ENCODE peak calls at places on chromosomes 5 and 9, in seven cellular contexts. B is neural progenitor cell; T is stimulated activated CD4-positive, alpha-beta T cell treated with anti-CD3 and anti-CD28 coated beads, Interleukin-2, amount 100 ng/mL, for 48 hours; A is CD4-positive, alpha-beta T cell; H is ecto neural progenitor cell; W is fibroblast of lung; Y is Caco-2. O is an unnamed sample.

GRCh38 chr9:122192261-122192875 is 32.7 kb downstream of the MORN5 start:
- DNase-seq in B (no peak), T (no peak), A (no peak), H (no peak), W (no peak), Y (no peak), O (no peak)

GRCh38 chr9:5630038-5630507 is 1.2 kb downstream of the RIC1 start:
- DNase-seq in B (no peak), T (no peak), A (no peak), H (no peak), W (peak; percentile 56), Y (no peak), O (no peak)

GRCh38 chr9:130606887-130607582 is 27.7 kb downstream of the FUBP3 start:
- DNase-seq in B (no peak), T (no peak), A (no peak), H (no peak), W (peak; percentile 34), Y (no peak), O (no peak)

GRCh38 chr5:72552041-72552557 is 44.9 kb upstream of the ZNF366 start:
- DNase-seq in B (no peak), T (no peak), A (no peak), H (no peak), W (peak; percentile 99), Y (no peak), O (no peak)

GRCh38 chr9:130898552-130898852 is 1.9 kb upstream of the QRFP start:
- DNase-seq in B (no peak), T (no peak), A (no peak), H (no peak), W (no peak), Y (no peak), O (no peak)

GRCh38 chr9:22169243-22169642 is 160.1 kb upstream of the CDKN2B start:
- DNase-seq in B (no peak), T (no peak), A (no peak), H (no peak), W (peak; percentile 45), Y (no peak), O (no peak)

GRCh38 chr9:71910602-71911060 is 362 bp downstream of the ABHD17B start:
- DNase-seq in B (no peak), T (no peak), A (no peak), H (peak; percentile 83), W (no peak), Y (no peak), O (peak; percentile 6)

GRCh38 chr5:91787718-91788117 is 404.6 kb upstream of the ARRDC3 start:
- DNase-seq in B (no peak), T (no peak), A (no peak), H (no peak), W (peak; percentile 66), Y (no peak), O (no peak)

GRCh38 chr9:124045076-124045829 is 33.7 kb downstream of the LHX2 start:
- DNase-seq in B (peak; percentile 62), T (no peak), A (no peak), H (no peak), W (peak; percentile 11), Y (no peak), O (no peak)

GRCh38 chr9:112233769-112234168 is 58.7 kb upstream of the SUSD1 start:
- DNase-seq in B (no peak), T (no peak), A (no peak), H (no peak), W (peak; percentile 66), Y (no peak), O (no peak)

GRCh38 chr5:179131886-179132585 is 71.9 kb downstream of the ZNF354C start:
- DNase-seq in B (no peak), T (no peak), A (no peak), H (no peak), W (no peak), Y (no peak), O (no peak)

GRCh38 chr5:56475689-56476486 is 242.8 kb upstream of the ANKRD55 start:
- DNase-seq in B (no peak), T (no peak), A (no peak), H (no peak), W (peak; percentile 28), Y (no peak), O (no peak)

GRCh38 chr9:35521708-35522107 is 31.8 kb downstream of the RUSC2 start:
- DNase-seq in B (no peak), T (no peak), A (no peak), H (no peak), W (peak; percentile 96), Y (no peak), O (no peak)

GRCh38 chr5:94433393-94434149 is 184.8 kb downstream of the KIAA0825 start:
- DNase-seq in B (no peak), T (no peak), A (no peak), H (no peak), W (peak; percentile 42), Y (no peak), O (no peak)

GRCh38 chr9:93826209-93826608 is 128.9 kb downstream of the BARX1 start:
- DNase-seq in B (no peak), T (peak; percentile 54), A (peak; percentile 34), H (peak; percentile 54), W (no peak), Y (no peak), O (no peak)

GRCh38 chr9:136133191-136133958 is 14.7 kb upstream of the TMEM250 start:
- DNase-seq in B (peak; percentile 91), T (no peak), A (no peak), H (peak; percentile 87), W (peak; percentile 25), Y (peak; percentile 77), O (no peak)

GRCh38 chr9:123011878-123012528 is 21.5 kb upstream of the GPR21 start:
- DNase-seq in B (no peak), T (no peak), A (no peak), H (no peak), W (no peak), Y (no peak), O (no peak)

GRCh38 chr9:77997611-77998349 is 33.8 kb downstream of the GNAQ start:
- DNase-seq in B (no peak), T (no peak), A (no peak), H (no peak), W (no peak), Y (no peak), O (no peak)

GRCh38 chr5:88884435-88884877 is 1.5 kb upstream of the MEF2C start:
- DNase-seq in B (no peak), T (no peak), A (no peak), H (no peak), W (no peak), Y (no peak), O (no peak)

GRCh38 chr9:37555786-37556185 is 20.4 kb downstream of the FBXO10 start:
- DNase-seq in B (no peak), T (no peak), A (no peak), H (no peak), W (peak; percentile 75), Y (no peak), O (no peak)

GRCh38 chr9:95857122-95857521 is 18.4 kb upstream of the ERCC6L2 start:
- DNase-seq in B (peak; percentile 13), T (no peak), A (no peak), H (no peak), W (peak; percentile 73), Y (peak; percentile 43), O (no peak)

GRCh38 chr5:84825616-84826015 is 440.9 kb upstream of the EDIL3 start:
- DNase-seq in B (no peak), T (no peak), A (no peak), H (no peak), W (peak; percentile 82), Y (no peak), O (no peak)

GRCh38 chr5:116573617-116574431 is 799 bp downstream of the SEMA6A start:
- DNase-seq in B (peak; percentile 64), T (no peak), A (no peak), H (peak; percentile 73), W (peak; percentile 8), Y (peak; percentile 35), O (no peak)

GRCh38 chr9:5719546-5719945 is 90.6 kb downstream of the RIC1 start:
- DNase-seq in B (no peak), T (no peak), A (no peak), H (no peak), W (peak; percentile 30), Y (no peak), O (no peak)